ENCODE peak calls at places on chromosomes 4 and X, in seven cellular contexts. One of them, this sample, is unnamed.

GRCh38 chr4:116866116-116866515 is 219.3 kb downstream of the TRAM1L1 start:
- DNase-seq in heart right ventricle: no peak
- DNase-seq in lung: no peak
- DNase-seq in heart left ventricle: no peak
- DNase-seq in neural progenitor cell: no peak
- DNase-seq in sigmoid colon: no peak
- DNase-seq in CD8-positive, alpha-beta memory T cell: no peak
- DNase-seq in this sample: no peak

GRCh38 chrX:95058815-95059214 is 1384.8 kb downstream of the FAM133A start:
- DNase-seq in heart right ventricle: no peak
- DNase-seq in lung: no peak
- DNase-seq in heart left ventricle: no peak
- DNase-seq in neural progenitor cell: no peak
- DNase-seq in sigmoid colon: no peak
- DNase-seq in CD8-positive, alpha-beta memory T cell: no peak
- DNase-seq in this sample: no peak

GRCh38 chr4:119284876-119285611 is 36.9 kb downstream of the FABP2 start:
- DNase-seq in heart right ventricle: no peak
- DNase-seq in lung: no peak
- DNase-seq in heart left ventricle: no peak
- DNase-seq in neural progenitor cell: no peak
- DNase-seq in sigmoid colon: no peak
- DNase-seq in CD8-positive, alpha-beta memory T cell: no peak
- DNase-seq in this sample: no peak

GRCh38 chrX:150870487-150871340 is 27.8 kb downstream of the CD99L2 start:
- DNase-seq in heart right ventricle: no peak
- DNase-seq in lung: no peak
- DNase-seq in heart left ventricle: no peak
- DNase-seq in neural progenitor cell: no peak
- DNase-seq in sigmoid colon: no peak
- DNase-seq in CD8-positive, alpha-beta memory T cell: no peak
- DNase-seq in this sample: no peak

GRCh38 chr4:15078682-15079642 is 76.7 kb downstream of the CPEB2 start:
- DNase-seq in heart right ventricle: no peak
- DNase-seq in lung: no peak
- DNase-seq in heart left ventricle: no peak
- DNase-seq in neural progenitor cell: no peak
- DNase-seq in sigmoid colon: no peak
- DNase-seq in CD8-positive, alpha-beta memory T cell: no peak
- DNase-seq in this sample: no peak

GRCh38 chr4:40309250-40309774 is 25.8 kb upstream of the CHRNA9 start:
- DNase-seq in heart right ventricle: peak; percentile 86
- DNase-seq in lung: peak; percentile 88
- DNase-seq in heart left ventricle: peak; percentile 89
- DNase-seq in neural progenitor cell: peak; percentile 93
- DNase-seq in sigmoid colon: peak; percentile 89
- DNase-seq in CD8-positive, alpha-beta memory T cell: peak; percentile 84
- DNase-seq in this sample: peak; percentile 81

GRCh38 chrX:44432641-44433040 is 89.2 kb upstream of the EFHC2 start:
- DNase-seq in heart right ventricle: no peak
- DNase-seq in lung: no peak
- DNase-seq in heart left ventricle: no peak
- DNase-seq in neural progenitor cell: no peak
- DNase-seq in sigmoid colon: no peak
- DNase-seq in CD8-positive, alpha-beta memory T cell: no peak
- DNase-seq in this sample: no peak

GRCh38 chr4:24794111-24794860 is 1.1 kb upstream of the SOD3 start:
- DNase-seq in heart right ventricle: peak; percentile 28
- DNase-seq in lung: no peak
- DNase-seq in heart left ventricle: peak; percentile 44
- DNase-seq in neural progenitor cell: no peak
- DNase-seq in sigmoid colon: peak; percentile 77
- DNase-seq in CD8-positive, alpha-beta memory T cell: no peak
- DNase-seq in this sample: peak; percentile 44

GRCh38 chr4:8274066-8274652 is 4.6 kb downstream of the HTRA3 start:
- DNase-seq in heart right ventricle: peak; percentile 10
- DNase-seq in lung: no peak
- DNase-seq in heart left ventricle: no peak
- DNase-seq in neural progenitor cell: no peak
- DNase-seq in sigmoid colon: no peak
- DNase-seq in CD8-positive, alpha-beta memory T cell: no peak
- DNase-seq in this sample: no peak

GRCh38 chrX:105273326-105273725 is 52.8 kb upstream of the TEX13A start:
- DNase-seq in heart right ventricle: no peak
- DNase-seq in lung: no peak
- DNase-seq in heart left ventricle: no peak
- DNase-seq in neural progenitor cell: no peak
- DNase-seq in sigmoid colon: no peak
- DNase-seq in CD8-positive, alpha-beta memory T cell: no peak
- DNase-seq in this sample: no peak

GRCh38 chr4:185379326-185380295 is 16.1 kb downstream of the LRP2BP start:
- DNase-seq in heart right ventricle: no peak
- DNase-seq in lung: no peak
- DNase-seq in heart left ventricle: no peak
- DNase-seq in neural progenitor cell: no peak
- DNase-seq in sigmoid colon: no peak
- DNase-seq in CD8-positive, alpha-beta memory T cell: no peak
- DNase-seq in this sample: no peak

GRCh38 chr4:18664051-18664450 is 642.5 kb upstream of the LCORL start:
- DNase-seq in heart right ventricle: no peak
- DNase-seq in lung: no peak
- DNase-seq in heart left ventricle: no peak
- DNase-seq in neural progenitor cell: no peak
- DNase-seq in sigmoid colon: no peak
- DNase-seq in CD8-positive, alpha-beta memory T cell: no peak
- DNase-seq in this sample: no peak

GRCh38 chr4:89904524-89904923 is 9.9 kb downstream of the MMRN1 start:
- DNase-seq in heart right ventricle: no peak
- DNase-seq in lung: no peak
- DNase-seq in heart left ventricle: no peak
- DNase-seq in neural progenitor cell: no peak
- DNase-seq in sigmoid colon: no peak
- DNase-seq in CD8-positive, alpha-beta memory T cell: no peak
- DNase-seq in this sample: no peak

GRCh38 chr4:39464886-39465501 is 6.1 kb downstream of the LIAS start:
- DNase-seq in heart right ventricle: no peak
- DNase-seq in lung: no peak
- DNase-seq in heart left ventricle: no peak
- DNase-seq in neural progenitor cell: no peak
- DNase-seq in sigmoid colon: no peak
- DNase-seq in CD8-positive, alpha-beta memory T cell: no peak
- DNase-seq in this sample: no peak

GRCh38 chr4:24322986-24323385 is 261.4 kb downstream of the DHX15 start:
- DNase-seq in heart right ventricle: no peak
- DNase-seq in lung: no peak
- DNase-seq in heart left ventricle: no peak
- DNase-seq in neural progenitor cell: no peak
- DNase-seq in sigmoid colon: no peak
- DNase-seq in CD8-positive, alpha-beta memory T cell: no peak
- DNase-seq in this sample: no peak

GRCh38 chr4:33080262-33080661 is 2360.1 kb downstream of the PCDH7 start:
- DNase-seq in heart right ventricle: no peak
- DNase-seq in lung: no peak
- DNase-seq in heart left ventricle: peak; percentile 33
- DNase-seq in neural progenitor cell: peak; percentile 2
- DNase-seq in sigmoid colon: no peak
- DNase-seq in CD8-positive, alpha-beta memory T cell: no peak
- DNase-seq in this sample: no peak

GRCh38 chrX:16213970-16214369 is 46.7 kb downstream of the MAGEB17 start:
- DNase-seq in heart right ventricle: no peak
- DNase-seq in lung: no peak
- DNase-seq in heart left ventricle: no peak
- DNase-seq in neural progenitor cell: no peak
- DNase-seq in sigmoid colon: no peak
- DNase-seq in CD8-positive, alpha-beta memory T cell: no peak
- DNase-seq in this sample: no peak

GRCh38 chr4:151257704-151258103 is 19.3 kb upstream of the PRSS48 start:
- DNase-seq in heart right ventricle: no peak
- DNase-seq in lung: no peak
- DNase-seq in heart left ventricle: no peak
- DNase-seq in neural progenitor cell: no peak
- DNase-seq in sigmoid colon: no peak
- DNase-seq in CD8-positive, alpha-beta memory T cell: no peak
- DNase-seq in this sample: no peak
- H3K27ac ChIP-seq in heart right ventricle: peak overlapping the region; percentile 2
- H3K27ac ChIP-seq in lung: no peak overlapping the region
- H3K27ac ChIP-seq in heart left ventricle: no peak overlapping the region
- H3K27ac ChIP-seq in neural progenitor cell: no peak overlapping the region
- H3K27ac ChIP-seq in sigmoid colon: no peak overlapping the region
- H3K27ac ChIP-seq in CD8-positive, alpha-beta memory T cell: no peak overlapping the region
- H3K27ac ChIP-seq in this sample: no peak overlapping the region

GRCh38 chr4:104616401-104616820 is 121.7 kb upstream of the CXXC4 start:
- DNase-seq in heart right ventricle: peak; percentile 47
- DNase-seq in lung: no peak
- DNase-seq in heart left ventricle: peak; percentile 87
- DNase-seq in neural progenitor cell: no peak
- DNase-seq in sigmoid colon: no peak
- DNase-seq in CD8-positive, alpha-beta memory T cell: no peak
- DNase-seq in this sample: peak; percentile 22
- H3K4me3 ChIP-seq in heart right ventricle: no peak overlapping the region
- H3K4me3 ChIP-seq in lung: no peak overlapping the region
- H3K4me3 ChIP-seq in heart left ventricle: no peak overlapping the region
- H3K4me3 ChIP-seq in neural progenitor cell: no peak overlapping the region
- H3K4me3 ChIP-seq in sigmoid colon: peak overlapping the region; percentile 5
- H3K4me3 ChIP-seq in CD8-positive, alpha-beta memory T cell: no peak overlapping the region
- H3K4me3 ChIP-seq in this sample: no peak overlapping the region

GRCh38 chrX:123834116-123834515 is 25.7 kb upstream of the XIAP start:
- DNase-seq in heart right ventricle: no peak
- DNase-seq in lung: no peak
- DNase-seq in heart left ventricle: no peak
- DNase-seq in neural progenitor cell: peak; percentile 55
- DNase-seq in sigmoid colon: no peak
- DNase-seq in CD8-positive, alpha-beta memory T cell: no peak
- DNase-seq in this sample: no peak
- H3K4me1 ChIP-seq in heart right ventricle: no peaks in the 10 kb centered on the region
- H3K4me1 ChIP-seq in lung: no peaks in the 10 kb centered on the region
- H3K4me1 ChIP-seq in heart left ventricle: no peaks in the 10 kb centered on the region
- H3K4me1 ChIP-seq in neural progenitor cell: peaks cover 8% of the 10 kb centered on the region
- H3K4me1 ChIP-seq in sigmoid colon: peaks cover 4% of the 10 kb centered on the region
- H3K4me1 ChIP-seq in CD8-positive, alpha-beta memory T cell: no peaks in the 10 kb centered on the region
- H3K4me1 ChIP-seq in this sample: no peaks in the 10 kb centered on the region

GRCh38 chr4:99207911-99208718 is 10.9 kb downstream of the ADH6 start:
- DNase-seq in heart right ventricle: no peak
- DNase-seq in lung: no peak
- DNase-seq in heart left ventricle: no peak
- DNase-seq in neural progenitor cell: no peak
- DNase-seq in sigmoid colon: no peak
- DNase-seq in CD8-positive, alpha-beta memory T cell: no peak
- DNase-seq in this sample: no peak
- H3K27ac ChIP-seq in heart right ventricle: no peak overlapping the region
- H3K27ac ChIP-seq in lung: no peak overlapping the region
- H3K27ac ChIP-seq in heart left ventricle: no peak overlapping the region
- H3K27ac ChIP-seq in neural progenitor cell: no peak overlapping the region
- H3K27ac ChIP-seq in sigmoid colon: no peak overlapping the region
- H3K27ac ChIP-seq in CD8-positive, alpha-beta memory T cell: no peak overlapping the region
- H3K27ac ChIP-seq in this sample: no peak overlapping the region

GRCh38 chr4:163666335-163666888 is 171.9 kb downstream of the TMA16 start:
- DNase-seq in heart right ventricle: no peak
- DNase-seq in lung: no peak
- DNase-seq in heart left ventricle: no peak
- DNase-seq in neural progenitor cell: no peak
- DNase-seq in sigmoid colon: no peak
- DNase-seq in CD8-positive, alpha-beta memory T cell: no peak
- DNase-seq in this sample: no peak

GRCh38 chr4:163662761-163663160 is 168.3 kb downstream of the TMA16 start:
- DNase-seq in heart right ventricle: no peak
- DNase-seq in lung: no peak
- DNase-seq in heart left ventricle: no peak
- DNase-seq in neural progenitor cell: no peak
- DNase-seq in sigmoid colon: no peak
- DNase-seq in CD8-positive, alpha-beta memory T cell: no peak
- DNase-seq in this sample: no peak

GRCh38 chr4:163663454-163664225 is 169.2 kb downstream of the TMA16 start:
- DNase-seq in heart right ventricle: no peak
- DNase-seq in lung: no peak
- DNase-seq in heart left ventricle: no peak
- DNase-seq in neural progenitor cell: no peak
- DNase-seq in sigmoid colon: no peak
- DNase-seq in CD8-positive, alpha-beta memory T cell: no peak
- DNase-seq in this sample: no peak

GRCh38 chr4:163665521-163666334 is 171.2 kb downstream of the TMA16 start:
- DNase-seq in heart right ventricle: no peak
- DNase-seq in lung: no peak
- DNase-seq in heart left ventricle: no peak
- DNase-seq in neural progenitor cell: no peak
- DNase-seq in sigmoid colon: no peak
- DNase-seq in CD8-positive, alpha-beta memory T cell: no peak
- DNase-seq in this sample: no peak
- H3K4me3 ChIP-seq in heart right ventricle: no peak overlapping the region
- H3K4me3 ChIP-seq in lung: no peak overlapping the region
- H3K4me3 ChIP-seq in heart left ventricle: no peak overlapping the region
- H3K4me3 ChIP-seq in neural progenitor cell: no peak overlapping the region
- H3K4me3 ChIP-seq in sigmoid colon: no peak overlapping the region
- H3K4me3 ChIP-seq in CD8-positive, alpha-beta memory T cell: no peak overlapping the region
- H3K4me3 ChIP-seq in this sample: no peak overlapping the region

GRCh38 chr4:37989398-37990260 is 29.4 kb downstream of the PTTG2 start:
- DNase-seq in heart right ventricle: no peak
- DNase-seq in lung: no peak
- DNase-seq in heart left ventricle: no peak
- DNase-seq in neural progenitor cell: no peak
- DNase-seq in sigmoid colon: no peak
- DNase-seq in CD8-positive, alpha-beta memory T cell: no peak
- DNase-seq in this sample: no peak
- H3K4me1 ChIP-seq in heart right ventricle: peaks cover 47% of the 10 kb centered on the region
- H3K4me1 ChIP-seq in lung: peaks cover 27% of the 10 kb centered on the region
- H3K4me1 ChIP-seq in heart left ventricle: peaks cover 69% of the 10 kb centered on the region
- H3K4me1 ChIP-seq in neural progenitor cell: peaks cover 20% of the 10 kb centered on the region
- H3K4me1 ChIP-seq in sigmoid colon: peaks cover 92% of the 10 kb centered on the region
- H3K4me1 ChIP-seq in CD8-positive, alpha-beta memory T cell: peaks cover 5% of the 10 kb centered on the region
- H3K4me1 ChIP-seq in this sample: no peaks in the 10 kb centered on the region

GRCh38 chr4:145177511-145177905 is 2.9 kb downstream of the OTUD4 start:
- DNase-seq in heart right ventricle: no peak
- DNase-seq in lung: no peak
- DNase-seq in heart left ventricle: peak; percentile 35
- DNase-seq in neural progenitor cell: no peak
- DNase-seq in sigmoid colon: no peak
- DNase-seq in CD8-positive, alpha-beta memory T cell: no peak
- DNase-seq in this sample: peak; percentile 29
- H3K27ac ChIP-seq in heart right ventricle: peak overlapping the region; percentile 98
- H3K27ac ChIP-seq in lung: peak overlapping the region; percentile 96
- H3K27ac ChIP-seq in heart left ventricle: peak overlapping the region; percentile 90
- H3K27ac ChIP-seq in neural progenitor cell: no peak overlapping the region
- H3K27ac ChIP-seq in sigmoid colon: peak overlapping the region; percentile 99
- H3K27ac ChIP-seq in CD8-positive, alpha-beta memory T cell: peak overlapping the region; percentile 90
- H3K27ac ChIP-seq in this sample: peak overlapping the region; percentile 99

GRCh38 chr4:113845138-113845537 is 83.6 kb upstream of the CAMK2D start:
- DNase-seq in heart right ventricle: no peak
- DNase-seq in lung: no peak
- DNase-seq in heart left ventricle: no peak
- DNase-seq in neural progenitor cell: no peak
- DNase-seq in sigmoid colon: no peak
- DNase-seq in CD8-positive, alpha-beta memory T cell: no peak
- DNase-seq in this sample: no peak
- H3K4me3 ChIP-seq in heart right ventricle: no peak overlapping the region
- H3K4me3 ChIP-seq in lung: no peak overlapping the region
- H3K4me3 ChIP-seq in heart left ventricle: no peak overlapping the region
- H3K4me3 ChIP-seq in neural progenitor cell: no peak overlapping the region
- H3K4me3 ChIP-seq in sigmoid colon: no peak overlapping the region
- H3K4me3 ChIP-seq in CD8-positive, alpha-beta memory T cell: no peak overlapping the region
- H3K4me3 ChIP-seq in this sample: no peak overlapping the region

This sample was measured in adrenal gland.